ENCODE peak calls at places on chromosomes 7 and 10, in ten cellular contexts. D is NCI-H1105 treated with DMSO at 0.1 percent for 48 hours; C is cerebellar cortex; U is mesothelial cell of epicardium; Z is activated CD8-positive, alpha-beta memory T cell treated with anti-CD3 and anti-CD28 coated beads for 48 hours; W is stimulated activated CD4-positive, alpha-beta T cell treated with anti-CD3 and anti-CD28 coated beads, Interleukin-2, amount 100 ng/mL, for 48 hours; P is MCF 10A; I is foreskin fibroblast; M is HEK293T; T is hepatic stellate cell. K is an unnamed sample.

GRCh38 chr7:45593121-45593541 is 19.0 kb downstream of the ADCY1 start:
- DNase-seq in D (no peak), C (no peak), U (no peak), Z (no peak), W (no peak), P (no peak), I (no peak), M (no peak), T (no peak), K (no peak)

GRCh38 chr10:15791816-15792524 is 68.3 kb downstream of the MINDY3 start:
- DNase-seq in D (no peak), C (no peak), U (no peak), Z (no peak), W (no peak), P (no peak), I (peak; percentile 39), M (peak; percentile 50), T (no peak), K (no peak)

GRCh38 chr10:116254422-116255152 is 18.4 kb downstream of the GFRA1 start:
- DNase-seq in D (no peak), C (no peak), U (no peak), Z (no peak), W (no peak), P (no peak), I (no peak), M (no peak), T (no peak), K (no peak)

GRCh38 chr7:13821152-13821787 is 168.2 kb downstream of the ETV1 start:
- DNase-seq in D (no peak), C (no peak), U (no peak), Z (no peak), W (no peak), P (no peak), I (peak; percentile 58), M (no peak), T (no peak), K (no peak)

GRCh38 chr10:132098539-132099421 is 33.0 kb downstream of the JAKMIP3 start:
- DNase-seq in D (no peak), C (no peak), U (no peak), Z (no peak), W (no peak), P (no peak), I (no peak), M (no peak), T (no peak), K (no peak)

GRCh38 chr10:8418631-8419030 is 364.1 kb downstream of the GATA3 start:
- DNase-seq in D (no peak), C (no peak), U (no peak), Z (no peak), W (no peak), P (no peak), I (no peak), M (no peak), T (no peak), K (no peak)

GRCh38 chr7:132755538-132756481 is 179.5 kb upstream of the PLXNA4 start:
- DNase-seq in D (peak; percentile 83), C (no peak), U (no peak), Z (no peak), W (no peak), P (peak; percentile 16), I (peak; percentile 20), M (no peak), T (no peak), K (no peak)

GRCh38 chr10:21497177-21497807 is 28.2 kb downstream of the SKIDA1 start:
- DNase-seq in D (peak; percentile 81), C (peak; percentile 82), U (peak; percentile 95), Z (no peak), W (peak; percentile 34), P (peak; percentile 95), I (peak; percentile 88), M (peak; percentile 76), T (peak; percentile 81), K (peak; percentile 72)

GRCh38 chr7:32357535-32358277 is 132.5 kb downstream of the LSM5 start:
- DNase-seq in D (peak; percentile 16), C (peak; percentile 59), U (no peak), Z (no peak), W (no peak), P (peak; percentile 32), I (no peak), M (no peak), T (no peak), K (no peak)

GRCh38 chr10:47278152-47278473 is 21.9 kb upstream of the GDF10 start:
- DNase-seq in D (no peak), C (no peak), U (no peak), Z (no peak), W (no peak), P (no peak), I (no peak), M (no peak), T (no peak), K (no peak)

GRCh38 chr7:17645500-17645899 is 294.8 kb downstream of the SNX13 start:
- DNase-seq in D (no peak), C (no peak), U (no peak), Z (no peak), W (no peak), P (no peak), I (no peak), M (no peak), T (no peak), K (no peak)

GRCh38 chr10:103720964-103721335 is 134.4 kb downstream of the SH3PXD2A start:
- DNase-seq in D (no peak), C (peak; percentile 39), U (no peak), Z (no peak), W (no peak), P (no peak), I (no peak), M (no peak), T (no peak), K (no peak)

GRCh38 chr10:93357680-93358079 is 124.5 kb downstream of the MYOF start:
- DNase-seq in D (peak; percentile 51), C (peak; percentile 27), U (no peak), Z (no peak), W (no peak), P (peak; percentile 42), I (no peak), M (peak; percentile 71), T (no peak), K (no peak)

GRCh38 chr7:115357213-115357999 is 435.5 kb downstream of the MDFIC start:
- DNase-seq in D (peak; percentile 79), C (no peak), U (no peak), Z (no peak), W (no peak), P (no peak), I (peak; percentile 99), M (no peak), T (no peak), K (no peak)

GRCh38 chr7:17233643-17234397 is 64.6 kb upstream of the AHR start:
- DNase-seq in D (no peak), C (no peak), U (no peak), Z (peak; percentile 13), W (peak; percentile 18), P (peak; percentile 3), I (no peak), M (no peak), T (no peak), K (no peak)

GRCh38 chr10:103750836-103751235 is 104.5 kb downstream of the SH3PXD2A start:
- DNase-seq in D (no peak), C (peak; percentile 81), U (no peak), Z (no peak), W (no peak), P (no peak), I (no peak), M (no peak), T (no peak), K (no peak)

GRCh38 chr7:30313793-30314192 is 29.4 kb downstream of the ZNRF2 start:
- DNase-seq in D (no peak), C (no peak), U (no peak), Z (no peak), W (no peak), P (no peak), I (no peak), M (no peak), T (no peak), K (no peak)

GRCh38 chr7:74379938-74380337 is 73.8 kb upstream of the GTF2IRD1 start:
- DNase-seq in D (no peak), C (peak; percentile 92), U (no peak), Z (no peak), W (no peak), P (no peak), I (no peak), M (no peak), T (no peak), K (no peak)

GRCh38 chr10:91683976-91684375 is 51.1 kb upstream of the PPP1R3C start:
- DNase-seq in D (no peak), C (peak; percentile 36), U (no peak), Z (no peak), W (no peak), P (peak; percentile 63), I (peak; percentile 82), M (no peak), T (peak; percentile 49), K (no peak)

GRCh38 chr10:60182691-60183090 is 207.0 kb downstream of the ANK3 start:
- DNase-seq in D (no peak), C (peak; percentile 36), U (no peak), Z (no peak), W (no peak), P (no peak), I (peak; percentile 46), M (no peak), T (peak; percentile 36), K (no peak)

GRCh38 chr7:596071-596818 is 76.6 kb upstream of the PDGFA start:
- DNase-seq in D (no peak), C (no peak), U (no peak), Z (no peak), W (no peak), P (no peak), I (no peak), M (no peak), T (no peak), K (no peak)

GRCh38 chr10:73759512-73760115 is 15.4 kb downstream of the SEC24C start:
- DNase-seq in D (peak; percentile 78), C (no peak), U (no peak), Z (no peak), W (no peak), P (no peak), I (no peak), M (no peak), T (no peak), K (no peak)

GRCh38 chr7:136966825-136967224 is 98.4 kb downstream of the CHRM2 start:
- DNase-seq in D (no peak), C (no peak), U (no peak), Z (no peak), W (no peak), P (no peak), I (no peak), M (no peak), T (no peak), K (no peak)

GRCh38 chr7:54615-55014 is 137.8 kb upstream of the FAM20C start:
- DNase-seq in D (no peak), C (no peak), U (no peak), Z (no peak), W (no peak), P (no peak), I (no peak), M (no peak), T (no peak), K (no peak)

GRCh38 chr7:98133621-98134266 is 27.1 kb downstream of the LMTK2 start:
- DNase-seq in D (no peak), C (no peak), U (no peak), Z (no peak), W (no peak), P (peak; percentile 61), I (peak; percentile 31), M (no peak), T (no peak), K (no peak)

GRCh38 chr10:88932539-88933256 is 19.9 kb downstream of the ACTA2 start:
- DNase-seq in D (peak; percentile 71), C (peak; percentile 85), U (peak; percentile 42), Z (no peak), W (peak; percentile 10), P (peak; percentile 91), I (peak; percentile 86), M (peak; percentile 71), T (peak; percentile 42), K (no peak)

GRCh38 chr7:100974021-100974420 is 4.7 kb downstream of the MUC12 start:
- DNase-seq in D (no peak), C (no peak), U (no peak), Z (no peak), W (no peak), P (no peak), I (peak; percentile 11), M (no peak), T (no peak), K (no peak)

GRCh38 chr10:62306663-62307062 is 38.0 kb upstream of the RTKN2 start:
- DNase-seq in D (no peak), C (no peak), U (no peak), Z (no peak), W (no peak), P (no peak), I (no peak), M (no peak), T (no peak), K (no peak)

K was measured in progenitor cell of endocrine pancreas.